ENCODE peak calls at places on chromosome 20, in eight cellular contexts. K, O, B, X, M, P, R and N are unnamed samples.

GRCh38 chr20:17377222-17377621 is 150.4 kb downstream of the PCSK2 start:
- DNase-seq in K (no peak), O (no peak), B (no peak), X (no peak), M (no peak), P (no peak), R (peak), N (no peak)

GRCh38 chr20:8568068-8568467 is 436.0 kb downstream of the PLCB1 start:
- DNase-seq in K (no peak), O (no peak), B (no peak), X (peak), M (no peak), P (no peak), R (no peak), N (no peak)

GRCh38 chr20:266604-267562 is 9.4 kb downstream of the DEFB132 start:
- DNase-seq in K (peak), O (peak), B (peak), X (peak), M (peak), P (peak), R (peak), N (no peak)

GRCh38 chr20:56631990-56632327 is 2.9 kb downstream of the TFAP2C start:
- DNase-seq in K (no peak), O (no peak), B (no peak), X (no peak), M (peak), P (no peak), R (no peak), N (no peak)

GRCh38 chr20:63186528-63187316 is 29.2 kb downstream of the YTHDF1 start:
- DNase-seq in K (no peak), O (no peak), B (no peak), X (no peak), M (peak), P (no peak), R (no peak), N (peak)

GRCh38 chr20:33672426-33673114 is 1.7 kb downstream of the NECAB3 start:
- DNase-seq in K (no peak), O (no peak), B (no peak), X (no peak), M (no peak), P (no peak), R (peak), N (no peak)

GRCh38 chr20:15200139-15200538 is 862.7 kb upstream of the FLRT3 start:
- DNase-seq in K (no peak), O (no peak), B (no peak), X (no peak), M (peak), P (no peak), R (no peak), N (no peak)

GRCh38 chr20:33441142-33441955 is 2.2 kb downstream of the SNTA1 start:
- DNase-seq in K (no peak), O (no peak), B (no peak), X (no peak), M (no peak), P (no peak), R (no peak), N (no peak)

GRCh38 chr20:8331740-8332412 is 199.8 kb downstream of the PLCB1 start:
- DNase-seq in K (no peak), O (no peak), B (no peak), X (peak), M (no peak), P (no peak), R (no peak), N (no peak)

GRCh38 chr20:25992146-25992545 is 295.5 kb upstream of the ZNF337 start:
- DNase-seq in K (no peak), O (no peak), B (no peak), X (no peak), M (no peak), P (no peak), R (no peak), N (no peak)

GRCh38 chr20:31560094-31560899 is 44.8 kb upstream of the ID1 start:
- DNase-seq in K (peak), O (peak), B (no peak), X (peak), M (peak), P (no peak), R (peak), N (no peak)

GRCh38 chr20:54040528-54040927 is 29.9 kb downstream of the BCAS1 start:
- DNase-seq in K (no peak), O (no peak), B (no peak), X (no peak), M (no peak), P (no peak), R (no peak), N (no peak)

GRCh38 chr20:51402201-51402600 is 140.3 kb downstream of the NFATC2 start:
- DNase-seq in K (no peak), O (no peak), B (no peak), X (peak), M (no peak), P (no peak), R (no peak), N (no peak)

GRCh38 chr20:483791-484644 is 21.7 kb upstream of the TBC1D20 start:
- DNase-seq in K (no peak), O (no peak), B (peak), X (no peak), M (no peak), P (no peak), R (no peak), N (no peak)

GRCh38 chr20:31594002-31594557 is 11.0 kb upstream of the ID1 start:
- DNase-seq in K (no peak), O (no peak), B (no peak), X (no peak), M (no peak), P (no peak), R (no peak), N (no peak)

GRCh38 chr20:61806995-61807394 is 258.7 kb downstream of the TAF4 start:
- DNase-seq in K (no peak), O (no peak), B (no peak), X (no peak), M (no peak), P (no peak), R (peak), N (peak)

GRCh38 chr20:753897-754635 is 14.2 kb downstream of the SLC52A3 start:
- DNase-seq in K (no peak), O (no peak), B (peak), X (no peak), M (no peak), P (no peak), R (no peak), N (no peak)

GRCh38 chr20:18394363-18394762 is 72.5 kb downstream of the DZANK1 start:
- DNase-seq in K (no peak), O (no peak), B (no peak), X (no peak), M (no peak), P (no peak), R (no peak), N (no peak)

GRCh38 chr20:62477669-62478450 is 2.1 kb upstream of the GATA5 start:
- DNase-seq in K (no peak), O (no peak), B (no peak), X (no peak), M (no peak), P (no peak), R (peak), N (no peak)

GRCh38 chr20:9838378-9839295 is at the start of gene PAK5:
- DNase-seq in K (peak), O (peak), B (peak), X (peak), M (peak), P (peak), R (peak), N (peak)

GRCh38 chr20:57899554-57899953 is 189.7 kb upstream of the PMEPA1 start:
- DNase-seq in K (no peak), O (no peak), B (no peak), X (no peak), M (no peak), P (no peak), R (no peak), N (no peak)

GRCh38 chr20:53708129-53708968 is 114.7 kb upstream of the ZNF217 start:
- DNase-seq in K (no peak), O (no peak), B (no peak), X (peak), M (peak), P (no peak), R (no peak), N (no peak)

GRCh38 chr20:58433759-58434158 is 44.7 kb downstream of the VAPB start:
- DNase-seq in K (no peak), O (no peak), B (no peak), X (peak), M (peak), P (no peak), R (no peak), N (no peak)

GRCh38 chr20:62149532-62150235 is 6.1 kb downstream of the SS18L1 start:
- DNase-seq in K (no peak), O (no peak), B (no peak), X (peak), M (peak), P (no peak), R (no peak), N (no peak)

GRCh38 chr20:60491261-60491660 is 533.0 kb downstream of the CDH26 start:
- DNase-seq in K (no peak), O (no peak), B (no peak), X (no peak), M (no peak), P (no peak), R (no peak), N (no peak)

GRCh38 chr20:53149652-53150205 is 177.6 kb downstream of the TSHZ2 start:
- DNase-seq in K (no peak), O (no peak), B (no peak), X (no peak), M (no peak), P (no peak), R (no peak), N (no peak)

GRCh38 chr20:63433756-63434531 is 38.5 kb downstream of the KCNQ2 start:
- DNase-seq in K (no peak), O (no peak), B (no peak), X (no peak), M (no peak), P (no peak), R (no peak), N (no peak)

GRCh38 chr20:330233-331149 is 5.1 kb downstream of the SOX12 start:
- DNase-seq in K (peak), O (peak), B (no peak), X (peak), M (peak), P (no peak), R (peak), N (no peak)

GRCh38 chr20:19813839-19814238 is 55.8 kb downstream of the RIN2 start:
- DNase-seq in K (no peak), O (no peak), B (no peak), X (peak), M (no peak), P (no peak), R (no peak), N (no peak)

GRCh38 chr20:35171753-35172433 is at the start of gene PROCR:
- DNase-seq in K (no peak), O (no peak), B (peak), X (peak), M (peak), P (peak), R (peak), N (peak)

GRCh38 chr20:48214601-48215000 is 429.3 kb upstream of the SULF2 start:
- DNase-seq in K (no peak), O (no peak), B (no peak), X (no peak), M (no peak), P (no peak), R (no peak), N (no peak)

GRCh38 chr20:33674294-33675126 is at the start of gene NECAB3:
- DNase-seq in K (peak), O (peak), B (peak), X (peak), M (peak), P (peak), R (peak), N (no peak)

GRCh38 chr20:8250539-8251200 is 118.6 kb downstream of the PLCB1 start:
- DNase-seq in K (no peak), O (no peak), B (no peak), X (no peak), M (no peak), P (no peak), R (no peak), N (no peak)

GRCh38 chr20:7935027-7935551 is 5.2 kb downstream of the HAO1 start:
- DNase-seq in K (no peak), O (no peak), B (no peak), X (no peak), M (no peak), P (no peak), R (no peak), N (no peak)

GRCh38 chr20:3733119-3733995 is 872 bp downstream of the HSPA12B start:
- DNase-seq in K (no peak), O (no peak), B (peak), X (no peak), M (no peak), P (no peak), R (no peak), N (peak)

GRCh38 chr20:15992564-15992963 is 580.7 kb downstream of the KIF16B start:
- DNase-seq in K (no peak), O (no peak), B (no peak), X (no peak), M (peak), P (no peak), R (no peak), N (no peak)

GRCh38 chr20:33862709-33863403 is 51.7 kb downstream of the CHMP4B start:
- DNase-seq in K (peak), O (peak), B (no peak), X (peak), M (no peak), P (peak), R (peak), N (no peak)

GRCh38 chr20:44521484-44522481 is at the start of gene SERINC3:
- DNase-seq in K (peak), O (peak), B (peak), X (peak), M (peak), P (peak), R (peak), N (peak)
- TF ChIP-seq CTCF in K (peak), O (no peak), B (no peak), X (no peak), M (no peak), P (no peak), R (no peak), N (peak)

GRCh38 chr20:37526839-37527637 is 638 bp downstream of the BLCAP start:
- DNase-seq in K (no peak), O (no peak), B (no peak), X (peak), M (peak), P (no peak), R (peak), N (no peak)
- TF ChIP-seq CTCF in K (no peak), O (no peak), B (no peak), X (no peak), M (no peak), P (no peak), R (no peak), N (no peak)

GRCh38 chr20:50226093-50226974 is 35.7 kb downstream of the CEBPB start:
- DNase-seq in K (no peak), O (no peak), B (peak), X (peak), M (no peak), P (peak), R (no peak), N (no peak)

GRCh38 chr20:50222568-50223320 is 32.1 kb downstream of the CEBPB start:
- DNase-seq in K (no peak), O (no peak), B (peak), X (no peak), M (no peak), P (no peak), R (no peak), N (no peak)

GRCh38 chr20:50223321-50223995 is 32.8 kb downstream of the CEBPB start:
- DNase-seq in K (no peak), O (no peak), B (peak), X (no peak), M (no peak), P (no peak), R (no peak), N (no peak)

GRCh38 chr20:50224052-50224451 is 33.4 kb downstream of the CEBPB start:
- DNase-seq in K (no peak), O (no peak), B (peak), X (no peak), M (no peak), P (no peak), R (no peak), N (no peak)

DNA sequence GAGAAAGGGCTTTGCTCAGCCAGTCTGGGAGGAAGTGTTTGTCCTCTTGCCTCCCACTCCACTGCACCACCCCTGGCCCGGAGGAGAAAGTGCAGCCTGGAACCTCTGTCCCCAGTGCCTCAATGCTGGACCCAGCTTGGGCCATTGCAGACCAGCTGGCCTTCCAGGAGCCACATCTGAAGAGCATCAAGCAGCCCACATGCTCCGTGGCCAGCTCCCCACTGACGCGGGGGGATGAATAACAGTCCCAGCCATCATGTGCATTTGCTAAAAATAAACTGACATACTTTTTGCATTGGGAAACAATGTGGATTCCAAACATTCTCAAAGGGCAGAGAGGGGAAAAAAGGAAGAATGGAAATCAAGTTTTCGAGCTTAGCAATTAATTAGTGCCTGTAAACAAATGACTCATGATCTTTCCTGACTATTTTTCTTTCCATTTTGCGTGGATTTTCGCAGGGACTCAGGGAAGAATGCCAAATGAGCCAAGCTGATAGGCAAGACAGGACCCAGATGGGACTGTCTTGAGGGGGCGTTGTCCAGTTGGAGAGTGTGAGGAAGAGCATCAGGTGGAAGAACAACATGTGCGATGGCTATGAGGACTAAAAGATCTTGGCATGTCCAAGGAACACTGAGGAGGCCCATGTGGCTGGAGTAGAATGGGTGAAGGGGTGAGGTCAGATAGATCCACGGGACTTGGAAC is 34.1 kb downstream of the CEBPB start:
- DNase-seq in K (no peak), O (no peak), B (peak), X (peak), M (peak), P (peak), R (no peak), N (no peak)
- TF ChIP-seq CTCF in K (no peak), O (no peak), B (no peak), X (peak), M (peak), P (peak), R (no peak), N (peak)

GRCh38 chr20:1944345-1945099 is 49.3 kb downstream of the SIRPA start:
- DNase-seq in K (no peak), O (no peak), B (no peak), X (no peak), M (no peak), P (no peak), R (no peak), N (no peak)
- TF ChIP-seq CTCF in K (no peak), O (no peak), B (no peak), X (no peak), M (no peak), P (no peak), R (no peak), N (no peak)

GRCh38 chr20:13325033-13325432 is 104.0 kb downstream of the ISM1 start:
- DNase-seq in K (no peak), O (no peak), B (no peak), X (peak), M (no peak), P (no peak), R (peak), N (no peak)
- TF ChIP-seq CTCF in K (peak), O (peak), B (no peak), X (peak), M (peak), P (peak), R (peak), N (peak)

GRCh38 chr20:41063442-41063841 is 34.8 kb downstream of the TOP1 start:
- DNase-seq in K (no peak), O (no peak), B (no peak), X (no peak), M (no peak), P (no peak), R (no peak), N (no peak)
- TF ChIP-seq CTCF in K (no peak), O (no peak), B (no peak), X (no peak), M (no peak), P (no peak), R (no peak), N (no peak)

DNA sequence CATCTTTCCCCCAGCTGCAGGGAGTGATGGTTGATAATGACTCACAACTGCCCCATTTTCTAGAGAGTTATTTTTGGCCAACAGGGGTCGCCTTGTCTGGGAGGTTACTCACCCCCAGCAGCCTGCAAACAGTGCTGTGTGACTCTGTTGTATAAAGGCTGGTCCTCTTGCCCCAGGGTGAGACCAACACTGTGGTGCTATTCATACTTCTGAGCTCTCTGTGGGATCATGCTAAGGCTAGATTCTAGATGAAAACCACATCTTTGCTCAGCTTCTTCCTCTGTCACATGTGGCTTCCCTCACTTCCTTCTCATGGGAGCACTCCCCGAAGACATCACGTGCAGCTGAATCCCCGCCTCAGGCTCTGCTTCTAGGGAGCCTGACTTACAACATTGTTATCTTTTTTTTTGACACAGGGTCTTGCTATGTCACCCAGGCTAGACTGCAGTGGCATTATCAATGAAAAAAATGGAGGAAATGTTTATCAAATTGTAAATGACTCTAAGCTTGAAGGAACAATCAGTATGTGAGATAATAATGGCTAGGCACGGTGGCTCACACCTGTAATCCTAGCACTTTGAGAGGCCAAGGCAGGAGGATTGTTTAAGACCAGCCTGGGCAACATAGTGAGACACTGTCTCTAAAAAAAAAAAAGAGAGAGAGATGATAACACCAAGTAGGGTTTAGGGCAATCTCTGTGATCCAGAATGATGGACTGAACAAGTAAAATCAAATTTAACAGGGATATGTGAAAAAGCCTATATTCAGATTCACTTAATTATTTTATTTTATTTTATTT is 55.7 kb upstream of the SLC23A2 start:
- DNase-seq in K (no peak), O (peak), B (no peak), X (peak), M (peak), P (no peak), R (no peak), N (no peak)
- TF ChIP-seq CTCF in K (peak), O (peak), B (no peak), X (peak), M (peak), P (no peak), R (no peak), N (peak)

GRCh38 chr20:11232896-11233295 is 559.1 kb upstream of the JAG1 start:
- DNase-seq in K (no peak), O (no peak), B (no peak), X (no peak), M (no peak), P (no peak), R (no peak), N (no peak)

GRCh38 chr20:11232249-11232648 is 558.5 kb upstream of the JAG1 start:
- DNase-seq in K (no peak), O (no peak), B (no peak), X (no peak), M (no peak), P (no peak), R (no peak), N (no peak)

GRCh38 chr20:11231742-11232141 is 557.9 kb upstream of the JAG1 start:
- DNase-seq in K (no peak), O (no peak), B (no peak), X (no peak), M (no peak), P (no peak), R (no peak), N (no peak)

GRCh38 chr20:11234181-11234969 is 560.6 kb upstream of the JAG1 start:
- DNase-seq in K (no peak), O (no peak), B (no peak), X (peak), M (no peak), P (no peak), R (no peak), N (no peak)

DNA sequence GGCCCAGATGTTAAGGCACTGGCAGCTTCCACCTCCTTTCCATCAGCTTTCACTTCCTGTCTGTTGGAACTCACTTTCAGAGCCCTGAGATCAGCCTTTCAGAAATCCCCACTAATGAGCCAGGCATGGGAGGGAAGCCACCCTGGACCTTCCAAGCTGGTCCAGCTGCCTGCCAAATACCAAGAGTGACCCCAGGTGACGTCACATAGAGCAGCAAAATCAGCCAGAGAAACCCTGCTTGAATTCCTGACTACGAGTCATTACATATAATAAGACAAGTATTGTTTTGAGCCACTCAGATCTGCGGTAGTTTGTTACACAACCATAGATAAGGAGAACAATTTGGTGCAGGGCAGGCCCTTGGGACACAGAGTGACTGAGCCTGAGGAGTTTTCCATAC is 556.0 kb upstream of the JAG1 start:
- DNase-seq in K (no peak), O (no peak), B (no peak), X (peak), M (peak), P (peak), R (no peak), N (no peak)
- TF ChIP-seq CTCF in K (no peak), O (no peak), B (no peak), X (no peak), M (no peak), P (no peak), R (no peak), N (no peak)